ENCODE peak calls at places on chromosomes 16 and 17, in seven cellular contexts. Z is tibial artery, Y is cardiac muscle cell, S is upper lobe of right lung, C is A549, N is left lung, D is uterus. X is an unnamed sample.

GRCh38 chr16:56817938-56818337 is 47.1 kb upstream of the SLC12A3 start:
- DNase-seq in Z (no peak), Y (no peak), S (no peak), C (no peak), N (no peak), D (no peak), X (no peak)

GRCh38 chr17:40075216-40076100 is 12.7 kb downstream of the THRA start:
- DNase-seq in Z (peak; percentile 97), Y (peak; percentile 76), S (peak; percentile 91), C (peak; percentile 75), N (peak; percentile 86), D (peak; percentile 77), X (peak; percentile 97)

GRCh38 chr16:84648595-84649510 is 542 bp downstream of the KLHL36 start:
- DNase-seq in Z (peak; percentile 77), Y (peak; percentile 20), S (peak; percentile 87), C (no peak), N (peak; percentile 94), D (peak; percentile 36), X (peak; percentile 78)

GRCh38 chr17:73640691-73641090 is 3.6 kb downstream of the SDK2 start:
- DNase-seq in Z (no peak), Y (no peak), S (peak; percentile 28), C (no peak), N (no peak), D (no peak), X (no peak)

GRCh38 chr17:66466933-66467367 is 164.5 kb downstream of the PRKCA start:
- DNase-seq in Z (no peak), Y (peak; percentile 99), S (no peak), C (peak; percentile 97), N (no peak), D (peak; percentile 65), X (no peak)

GRCh38 chr16:67181346-67181745 is 2.4 kb downstream of the MATCAP1 start:
- DNase-seq in Z (no peak), Y (peak; percentile 89), S (no peak), C (no peak), N (peak; percentile 15), D (peak; percentile 75), X (peak; percentile 56)

GRCh38 chr17:12597895-12598294 is 67.8 kb upstream of the MYOCD start:
- DNase-seq in Z (no peak), Y (no peak), S (no peak), C (no peak), N (no peak), D (no peak), X (no peak)

GRCh38 chr16:1749152-1750117 is 21.9 kb downstream of the NME3 start:
- DNase-seq in Z (no peak), Y (no peak), S (no peak), C (no peak), N (no peak), D (no peak), X (no peak)

GRCh38 chr17:40318835-40319332 is 9.9 kb downstream of the RARA start:
- DNase-seq in Z (peak; percentile 68), Y (no peak), S (peak; percentile 69), C (no peak), N (peak; percentile 81), D (peak; percentile 41), X (no peak)

GRCh38 chr17:41645371-41646063 is 21.1 kb upstream of the KRT17 start:
- DNase-seq in Z (no peak), Y (peak; percentile 56), S (no peak), C (peak; percentile 85), N (no peak), D (no peak), X (no peak)

GRCh38 chr17:15341385-15341849 is at the start of gene TEKT3:
- DNase-seq in Z (peak; percentile 87), Y (peak; percentile 78), S (peak; percentile 92), C (peak; percentile 81), N (peak; percentile 92), D (peak; percentile 87), X (peak; percentile 88)

GRCh38 chr16:4488486-4488967 is 12.3 kb downstream of the HMOX2 start:
- DNase-seq in Z (no peak), Y (peak; percentile 49), S (no peak), C (no peak), N (no peak), D (no peak), X (no peak)

GRCh38 chr17:80995131-80995530 is 3.5 kb downstream of the CHMP6 start:
- DNase-seq in Z (no peak), Y (no peak), S (no peak), C (no peak), N (peak; percentile 68), D (no peak), X (no peak)

GRCh38 chr16:23944381-23944780 is 108.6 kb downstream of the PRKCB start:
- DNase-seq in Z (no peak), Y (no peak), S (no peak), C (no peak), N (no peak), D (no peak), X (no peak)

DNA sequence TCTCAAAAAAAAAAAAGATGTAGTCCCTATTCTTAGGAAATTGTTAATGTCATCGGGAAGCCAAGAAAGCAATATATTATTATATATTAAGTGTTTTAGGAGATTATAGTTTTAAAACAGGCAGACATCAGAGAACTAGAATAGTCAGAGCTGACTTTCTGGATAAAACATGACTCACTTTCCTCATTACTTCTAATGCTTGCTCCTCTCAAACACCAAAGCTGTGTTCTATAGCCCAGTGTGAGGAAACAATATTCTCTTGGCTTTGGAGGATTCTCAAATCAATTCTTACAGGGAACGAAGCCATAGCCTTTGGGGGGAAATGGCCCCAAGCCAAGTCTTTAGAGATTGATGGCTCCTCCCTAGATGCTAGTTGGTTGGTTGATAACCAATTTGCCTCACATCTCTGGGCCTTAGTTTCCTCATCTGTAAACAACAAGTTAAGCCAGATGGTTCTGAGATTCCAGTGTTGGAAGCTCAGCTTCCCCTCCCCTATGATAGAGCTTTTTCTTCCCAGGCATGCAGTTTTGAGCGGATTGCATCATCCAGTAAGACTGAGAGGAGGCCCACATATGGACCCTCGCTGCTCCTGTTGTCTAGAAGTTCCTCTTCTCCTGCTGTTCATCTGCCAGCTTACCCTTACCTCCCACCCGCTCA is 12.4 kb downstream of the NMT1 start:
- DNase-seq in Z (no peak), Y (peak; percentile 94), S (no peak), C (no peak), N (no peak), D (peak; percentile 48), X (no peak)
- H3K27ac ChIP-seq in Z (no peak overlapping the region), Y (no peak overlapping the region), S (no peak overlapping the region), C (peak overlapping the region; percentile 62), N (peak overlapping the region; percentile 5), D (peak overlapping the region; percentile 32), X (no peak overlapping the region)

GRCh38 chr17:43171761-43172487 is 910 bp downstream of the NBR1 start:
- DNase-seq in Z (no peak), Y (peak; percentile 96), S (no peak), C (peak; percentile 84), N (no peak), D (peak; percentile 58), X (peak; percentile 79)
- H3K4me1 ChIP-seq in Z (peaks cover 67% of the 10 kb centered on the region), Y (peaks cover 13% of the 10 kb centered on the region), S (peaks cover 61% of the 10 kb centered on the region), C (peaks cover 51% of the 10 kb centered on the region), N (peaks cover 72% of the 10 kb centered on the region), D (peaks cover 20% of the 10 kb centered on the region), X (peaks cover 51% of the 10 kb centered on the region)

DNA sequence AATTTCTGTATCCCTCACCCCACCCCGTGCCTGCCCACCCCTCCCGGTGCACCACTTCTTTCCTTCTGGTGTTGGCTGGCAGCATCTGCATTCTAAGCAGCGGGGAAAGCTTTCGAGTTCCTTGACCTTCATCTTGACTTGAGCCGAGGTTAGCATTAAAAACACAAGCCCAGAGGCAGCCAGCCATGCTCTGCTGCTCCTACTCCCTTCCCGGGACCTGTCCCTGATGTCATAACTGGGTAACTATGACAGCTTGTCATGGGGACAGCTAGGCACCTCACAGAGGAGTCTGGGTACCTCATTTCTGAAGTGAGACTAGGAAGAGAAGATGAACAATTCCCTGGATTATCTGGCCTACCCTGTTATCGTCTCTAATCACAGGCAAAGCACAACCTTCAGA is at the start of gene CFAP97D1:
- DNase-seq in Z (no peak), Y (no peak), S (no peak), C (no peak), N (no peak), D (no peak), X (no peak)
- H3K27ac ChIP-seq in Z (peak within 1 kb of the TSS; percentile 100), Y (no peak within 1 kb of the TSS), S (peak within 1 kb of the TSS; percentile 100), C (peak within 1 kb of the TSS; percentile 98), N (peak within 1 kb of the TSS; percentile 99), D (peak within 1 kb of the TSS; percentile 98), X (peak within 1 kb of the TSS; percentile 100)

DNA sequence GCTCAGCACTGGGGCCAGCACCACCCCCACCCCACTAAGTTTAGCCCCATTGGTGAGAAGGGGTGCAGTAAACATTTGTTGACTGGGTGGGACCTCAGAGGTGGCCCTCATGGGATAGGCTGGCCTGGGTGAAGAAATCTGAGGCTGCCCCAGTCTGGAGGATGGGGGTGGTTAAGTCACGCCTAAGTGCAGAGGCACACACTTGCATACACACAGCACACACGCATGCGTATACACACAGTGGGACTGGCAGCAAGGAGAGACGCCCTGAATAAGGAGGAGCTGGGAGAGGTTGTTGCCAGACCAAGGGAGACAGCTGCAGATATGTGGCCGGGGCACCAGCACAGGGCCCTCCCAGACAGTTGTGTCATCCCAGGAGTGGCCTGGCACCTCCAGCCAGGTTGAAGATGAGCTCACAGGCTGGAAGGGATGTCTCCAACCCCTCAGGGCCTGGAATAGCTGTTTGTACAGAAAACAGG is 3.0 kb upstream of the BCAR1 start:
- DNase-seq in Z (peak; percentile 85), Y (peak; percentile 63), S (peak; percentile 70), C (peak; percentile 92), N (peak; percentile 64), D (peak; percentile 33), X (peak; percentile 12)
- H3K4me1 ChIP-seq in Z (peaks cover 87% of the 10 kb centered on the region), Y (peaks cover 77% of the 10 kb centered on the region), S (peaks cover 80% of the 10 kb centered on the region), C (peaks cover 67% of the 10 kb centered on the region), N (peaks cover 88% of the 10 kb centered on the region), D (peaks cover 73% of the 10 kb centered on the region), X (peaks cover 71% of the 10 kb centered on the region)

X was measured in body of pancreas.